ENCODE peak calls at places on chromosomes 16 and 17, in five cellular contexts. One of them, this sample, is unnamed.

GRCh38 chr16:79810449-79811189 is 210.1 kb upstream of the MAF start:
- DNase-seq in MM.1S: no peak
- DNase-seq in right lobe of liver: no peak
- DNase-seq in ovary: no peak
- DNase-seq in cardiac muscle cell: no peak
- DNase-seq in this sample: no peak

GRCh38 chr16:56198044-56198754 is 6.9 kb downstream of the GNAO1 start:
- DNase-seq in MM.1S: no peak
- DNase-seq in right lobe of liver: no peak
- DNase-seq in ovary: no peak
- DNase-seq in cardiac muscle cell: no peak
- DNase-seq in this sample: no peak

GRCh38 chr16:71373073-71373472 is 14.6 kb downstream of the CALB2 start:
- DNase-seq in MM.1S: no peak
- DNase-seq in right lobe of liver: no peak
- DNase-seq in ovary: no peak
- DNase-seq in cardiac muscle cell: peak
- DNase-seq in this sample: no peak

GRCh38 chr17:40075216-40076100 is 12.7 kb downstream of the THRA start:
- DNase-seq in MM.1S: peak
- DNase-seq in right lobe of liver: peak
- DNase-seq in ovary: peak
- DNase-seq in cardiac muscle cell: peak
- DNase-seq in this sample: no peak

GRCh38 chr17:70084476-70084875 is 9.5 kb downstream of the KCNJ16 start:
- DNase-seq in MM.1S: no peak
- DNase-seq in right lobe of liver: no peak
- DNase-seq in ovary: no peak
- DNase-seq in cardiac muscle cell: no peak
- DNase-seq in this sample: no peak

GRCh38 chr16:68331879-68332410 is 21.1 kb downstream of the PRMT7 start:
- DNase-seq in MM.1S: no peak
- DNase-seq in right lobe of liver: no peak
- DNase-seq in ovary: no peak
- DNase-seq in cardiac muscle cell: no peak
- DNase-seq in this sample: no peak

GRCh38 chr17:74149597-74150427 is 53.7 kb upstream of the RPL38 start:
- DNase-seq in MM.1S: no peak
- DNase-seq in right lobe of liver: no peak
- DNase-seq in ovary: no peak
- DNase-seq in cardiac muscle cell: no peak
- DNase-seq in this sample: no peak

GRCh38 chr16:12271006-12271405 is 294.5 kb downstream of the SNX29 start:
- DNase-seq in MM.1S: no peak
- DNase-seq in right lobe of liver: no peak
- DNase-seq in ovary: no peak
- DNase-seq in cardiac muscle cell: peak
- DNase-seq in this sample: no peak

GRCh38 chr17:68511254-68511670 is 968 bp upstream of the PRKAR1A start:
- DNase-seq in MM.1S: no peak
- DNase-seq in right lobe of liver: no peak
- DNase-seq in ovary: no peak
- DNase-seq in cardiac muscle cell: no peak
- DNase-seq in this sample: no peak

GRCh38 chr17:45234641-45235040 is 13.0 kb downstream of the FMNL1 start:
- DNase-seq in MM.1S: no peak
- DNase-seq in right lobe of liver: no peak
- DNase-seq in ovary: no peak
- DNase-seq in cardiac muscle cell: no peak
- DNase-seq in this sample: no peak

GRCh38 chr17:68576811-68577551 is 24.2 kb downstream of the FAM20A start:
- DNase-seq in MM.1S: no peak
- DNase-seq in right lobe of liver: no peak
- DNase-seq in ovary: peak
- DNase-seq in cardiac muscle cell: peak
- DNase-seq in this sample: no peak

GRCh38 chr17:8160224-8160577 is 2.5 kb downstream of the VAMP2 start:
- DNase-seq in MM.1S: no peak
- DNase-seq in right lobe of liver: no peak
- DNase-seq in ovary: no peak
- DNase-seq in cardiac muscle cell: no peak
- DNase-seq in this sample: no peak

GRCh38 chr16:12971216-12971615 is 69.8 kb downstream of the SHISA9 start:
- DNase-seq in MM.1S: no peak
- DNase-seq in right lobe of liver: no peak
- DNase-seq in ovary: no peak
- DNase-seq in cardiac muscle cell: no peak
- DNase-seq in this sample: no peak

GRCh38 chr17:39709998-39710964 is 10.4 kb downstream of the ERBB2 start:
- DNase-seq in MM.1S: no peak
- DNase-seq in right lobe of liver: peak
- DNase-seq in ovary: no peak
- DNase-seq in cardiac muscle cell: no peak
- DNase-seq in this sample: no peak

GRCh38 chr17:1577186-1577585 is 14.6 kb upstream of the PITPNA start:
- DNase-seq in MM.1S: no peak
- DNase-seq in right lobe of liver: peak
- DNase-seq in ovary: peak
- DNase-seq in cardiac muscle cell: peak
- DNase-seq in this sample: no peak

GRCh38 chr17:409848-410673 is 57.5 kb upstream of the RPH3AL start:
- DNase-seq in MM.1S: peak
- DNase-seq in right lobe of liver: peak
- DNase-seq in ovary: peak
- DNase-seq in cardiac muscle cell: peak
- DNase-seq in this sample: peak

GRCh38 chr17:47949197-47949759 is 7.9 kb downstream of the PNPO start:
- DNase-seq in MM.1S: peak
- DNase-seq in right lobe of liver: peak
- DNase-seq in ovary: peak
- DNase-seq in cardiac muscle cell: peak
- DNase-seq in this sample: no peak

GRCh38 chr17:32551186-32551955 is 64.6 kb downstream of the CDK5R1 start:
- DNase-seq in MM.1S: peak
- DNase-seq in right lobe of liver: no peak
- DNase-seq in ovary: no peak
- DNase-seq in cardiac muscle cell: peak
- DNase-seq in this sample: no peak

GRCh38 chr16:30351586-30352419 is 3.3 kb downstream of the CD2BP2 start:
- DNase-seq in MM.1S: no peak
- DNase-seq in right lobe of liver: peak
- DNase-seq in ovary: peak
- DNase-seq in cardiac muscle cell: peak
- DNase-seq in this sample: peak

GRCh38 chr16:47712276-47713224 is 251.4 kb downstream of the PHKB start:
- DNase-seq in MM.1S: no peak
- DNase-seq in right lobe of liver: no peak
- DNase-seq in ovary: no peak
- DNase-seq in cardiac muscle cell: no peak
- DNase-seq in this sample: peak

DNA sequence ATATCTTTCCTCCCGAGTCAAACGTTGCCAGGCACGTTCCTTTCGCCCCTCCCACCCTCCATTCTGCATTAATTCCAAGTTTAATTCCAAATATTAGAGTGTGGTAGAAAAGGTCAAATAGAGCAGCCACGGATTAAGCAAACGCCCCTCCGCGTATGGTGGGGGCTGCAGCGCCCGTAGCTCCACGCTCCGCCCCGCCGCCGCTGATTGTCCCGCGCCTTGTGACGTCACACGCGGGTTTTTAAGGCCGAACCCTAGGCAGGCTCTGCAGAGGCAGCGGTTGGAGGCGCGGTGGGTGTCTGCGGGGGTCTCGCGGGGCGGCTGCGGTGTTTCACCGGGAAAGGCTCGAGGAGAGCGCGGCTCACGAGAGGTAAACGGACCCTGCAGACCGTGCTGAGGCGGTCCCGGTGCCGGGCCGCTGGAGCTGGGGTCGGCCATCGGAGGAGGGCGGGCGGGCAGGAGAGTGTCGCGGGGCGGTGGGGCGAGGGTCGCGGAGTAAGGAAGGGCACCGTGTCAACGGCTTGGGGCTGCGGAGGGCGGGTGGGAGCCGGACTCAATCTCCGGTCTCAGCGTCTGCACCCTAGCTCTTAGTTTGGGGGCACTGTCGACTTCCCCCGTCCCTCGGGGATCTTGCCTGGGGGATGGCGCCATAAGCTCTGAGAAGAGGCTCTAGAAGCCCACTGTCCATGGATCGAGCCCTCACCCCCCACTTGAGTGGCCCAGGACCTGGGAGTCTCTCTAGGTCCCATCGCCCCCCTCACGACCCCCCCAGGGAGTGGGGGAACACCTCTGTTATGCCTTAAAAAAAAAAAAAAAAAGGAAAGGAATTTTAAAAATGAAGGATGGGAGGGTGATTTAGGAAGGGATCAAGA is at the start of gene ARL4D:
- DNase-seq in MM.1S: peak
- DNase-seq in right lobe of liver: peak
- DNase-seq in ovary: peak
- DNase-seq in cardiac muscle cell: peak
- DNase-seq in this sample: no peak
- TF ChIP-seq CTCF in MM.1S: no peak
- TF ChIP-seq CTCF in right lobe of liver: no peak
- TF ChIP-seq CTCF in ovary: no peak
- TF ChIP-seq CTCF in cardiac muscle cell: no peak
- TF ChIP-seq CTCF in this sample: no peak

GRCh38 chr17:42252528-42253172 is 23.5 kb downstream of the STAT5B start:
- DNase-seq in MM.1S: no peak
- DNase-seq in right lobe of liver: no peak
- DNase-seq in ovary: no peak
- DNase-seq in cardiac muscle cell: no peak
- DNase-seq in this sample: no peak

GRCh38 chr17:42253601-42254000 is 22.6 kb downstream of the STAT5B start:
- DNase-seq in MM.1S: no peak
- DNase-seq in right lobe of liver: no peak
- DNase-seq in ovary: no peak
- DNase-seq in cardiac muscle cell: no peak
- DNase-seq in this sample: no peak

GRCh38 chr17:42249681-42250446 is 26.3 kb downstream of the STAT5B start:
- DNase-seq in MM.1S: peak
- DNase-seq in right lobe of liver: no peak
- DNase-seq in ovary: no peak
- DNase-seq in cardiac muscle cell: no peak
- DNase-seq in this sample: no peak

GRCh38 chr17:42253173-42253545 is 23.0 kb downstream of the STAT5B start:
- DNase-seq in MM.1S: no peak
- DNase-seq in right lobe of liver: no peak
- DNase-seq in ovary: no peak
- DNase-seq in cardiac muscle cell: no peak
- DNase-seq in this sample: no peak

GRCh38 chr17:42251115-42251514 is 25.1 kb downstream of the STAT5B start:
- DNase-seq in MM.1S: no peak
- DNase-seq in right lobe of liver: no peak
- DNase-seq in ovary: no peak
- DNase-seq in cardiac muscle cell: peak
- DNase-seq in this sample: no peak
- TF ChIP-seq CTCF in MM.1S: peak
- TF ChIP-seq CTCF in right lobe of liver: peak
- TF ChIP-seq CTCF in ovary: no peak
- TF ChIP-seq CTCF in cardiac muscle cell: peak
- TF ChIP-seq CTCF in this sample: peak

GRCh38 chr17:50271173-50271750 is 3.0 kb upstream of the TMEM92 start:
- DNase-seq in MM.1S: no peak
- DNase-seq in right lobe of liver: no peak
- DNase-seq in ovary: no peak
- DNase-seq in cardiac muscle cell: no peak
- DNase-seq in this sample: no peak

GRCh38 chr17:50269477-50270429 is 4.5 kb upstream of the TMEM92 start:
- DNase-seq in MM.1S: peak
- DNase-seq in right lobe of liver: peak
- DNase-seq in ovary: peak
- DNase-seq in cardiac muscle cell: peak
- DNase-seq in this sample: peak

GRCh38 chr17:50272246-50272645 is 2.0 kb upstream of the TMEM92 start:
- DNase-seq in MM.1S: no peak
- DNase-seq in right lobe of liver: no peak
- DNase-seq in ovary: no peak
- DNase-seq in cardiac muscle cell: no peak
- DNase-seq in this sample: peak

GRCh38 chr17:50268632-50269287 is 5.5 kb upstream of the TMEM92 start:
- DNase-seq in MM.1S: no peak
- DNase-seq in right lobe of liver: no peak
- DNase-seq in ovary: no peak
- DNase-seq in cardiac muscle cell: peak
- DNase-seq in this sample: peak

DNA sequence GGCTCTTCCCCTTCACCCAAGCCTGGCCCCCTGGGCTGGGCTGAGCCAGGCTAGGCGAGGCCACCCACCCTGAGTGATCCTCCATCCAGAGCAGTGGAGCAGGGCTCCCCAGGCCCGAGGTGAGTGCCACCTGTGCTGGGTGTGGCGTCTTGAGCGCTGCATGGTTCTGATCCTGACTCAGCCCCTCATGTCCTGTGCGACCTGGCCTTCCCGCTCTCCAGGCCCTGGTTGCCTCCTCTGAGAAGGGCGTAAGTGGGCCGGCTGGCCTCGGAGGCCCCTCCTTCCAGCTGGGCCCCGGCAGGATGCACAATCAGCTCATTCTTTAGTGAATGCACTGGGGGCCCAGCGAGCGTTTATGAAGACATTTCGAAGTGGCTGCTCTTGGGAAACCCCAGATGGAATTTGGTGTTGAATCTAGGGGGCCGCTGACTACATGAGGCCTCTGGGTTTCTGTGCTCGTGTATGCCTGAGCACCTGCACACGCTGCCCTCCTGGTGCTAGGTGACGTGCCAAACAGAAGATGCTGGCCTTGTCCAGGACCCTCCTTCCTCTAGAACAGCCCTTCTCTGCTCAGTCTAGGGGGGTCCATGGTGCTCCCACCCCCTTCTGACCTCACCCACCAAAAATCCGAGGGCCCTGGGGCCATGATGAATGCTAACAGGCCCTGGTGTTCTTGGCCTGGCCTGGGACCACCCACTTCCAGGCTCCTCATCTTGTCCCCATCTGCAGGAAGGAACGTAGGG is 3.7 kb upstream of the TMEM92 start:
- DNase-seq in MM.1S: no peak
- DNase-seq in right lobe of liver: no peak
- DNase-seq in ovary: no peak
- DNase-seq in cardiac muscle cell: peak
- DNase-seq in this sample: peak
- TF ChIP-seq CTCF in MM.1S: no peak
- TF ChIP-seq CTCF in right lobe of liver: no peak
- TF ChIP-seq CTCF in ovary: no peak
- TF ChIP-seq CTCF in cardiac muscle cell: no peak
- TF ChIP-seq CTCF in this sample: peak

DNA sequence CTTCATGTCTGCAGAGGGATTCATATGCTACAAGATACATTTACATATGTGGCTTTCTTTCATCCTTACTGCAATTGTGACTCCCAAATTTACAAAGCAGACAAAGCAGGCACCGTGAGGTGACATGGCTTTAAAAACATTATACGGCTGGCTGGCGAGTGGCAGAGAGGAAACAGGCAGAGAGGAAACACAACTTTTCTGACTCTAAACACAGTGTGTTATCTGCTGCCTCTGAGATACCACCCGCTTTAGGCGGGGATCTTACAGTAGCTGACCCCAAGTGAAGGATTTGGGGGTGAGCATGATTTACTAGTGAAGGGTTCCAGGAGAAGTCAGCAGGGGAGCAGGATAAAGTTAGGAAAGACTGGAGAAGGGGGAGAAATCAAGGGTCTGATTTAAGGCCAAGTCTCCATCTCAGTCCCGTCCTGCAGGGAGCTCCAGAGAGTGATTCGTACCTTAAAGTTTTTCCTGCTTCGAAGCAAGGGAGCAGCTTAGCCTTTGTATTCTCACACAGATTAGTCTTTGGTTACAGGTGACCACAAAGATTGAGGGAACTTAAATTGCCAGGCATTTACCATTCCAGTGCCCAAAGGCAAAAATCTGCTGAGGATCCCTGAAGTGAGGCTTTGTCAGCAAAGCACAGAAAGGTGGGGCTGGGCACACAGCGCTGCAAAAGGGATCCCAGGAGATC is 355.0 kb downstream of the GRIN2A start:
- DNase-seq in MM.1S: no peak
- DNase-seq in right lobe of liver: no peak
- DNase-seq in ovary: no peak
- DNase-seq in cardiac muscle cell: no peak
- DNase-seq in this sample: no peak
- TF ChIP-seq CTCF in MM.1S: no peak
- TF ChIP-seq CTCF in right lobe of liver: no peak
- TF ChIP-seq CTCF in ovary: no peak
- TF ChIP-seq CTCF in cardiac muscle cell: no peak
- TF ChIP-seq CTCF in this sample: no peak

This sample was measured in chondrocyte.